ENCODE peak calls at places on chromosomes 5 and 9, in eight cellular contexts. W is IMR-90; T is A549; R is tibial artery; Y is Peyer's patch; M is CD8-positive, alpha-beta T cell; O is CD4-positive, alpha-beta T cell; V is PC-9. X is an unnamed sample.

GRCh38 chr5:175288048-175288621 is 155.8 kb downstream of the DRD1 start:
- DNase-seq in R (no peak), V (peak; percentile 5), O (no peak), W (peak; percentile 7), T (peak; percentile 57), M (no peak), Y (no peak), X (no peak)

GRCh38 chr5:33701251-33701650 is 190.5 kb downstream of the ADAMTS12 start:
- DNase-seq in T (no peak), W (peak; percentile 61), V (no peak), M (no peak), O (no peak), Y (no peak), R (no peak), X (no peak)

GRCh38 chr5:172901788-172902496 is 57.3 kb upstream of the RPL26L1 start:
- DNase-seq in Y (no peak), M (no peak), R (no peak), W (peak; percentile 66), V (no peak), T (peak; percentile 54), O (no peak), X (no peak)

GRCh38 chr9:114364528-114365041 is 23.2 kb downstream of the AKNA start:
- DNase-seq in W (no peak), R (no peak), Y (no peak), O (no peak), M (no peak), V (peak; percentile 26), T (no peak), X (peak; percentile 4)

GRCh38 chr9:110432253-110432652 is 94.6 kb upstream of the TXNDC8 start:
- DNase-seq in R (no peak), W (peak; percentile 71), V (no peak), Y (no peak), O (no peak), M (no peak), T (no peak), X (no peak)

GRCh38 chr5:167639213-167639612 is 652.2 kb upstream of the WWC1 start:
- DNase-seq in T (no peak), Y (no peak), M (no peak), V (no peak), W (peak; percentile 62), O (no peak), R (no peak), X (no peak)

GRCh38 chr5:95961617-95962474 is at the start of gene ELL2:
- DNase-seq in T (peak; percentile 96), R (peak; percentile 99), O (peak; percentile 88), V (peak; percentile 98), W (peak; percentile 98), Y (peak; percentile 98), M (peak; percentile 92), X (peak; percentile 98)

GRCh38 chr9:121360975-121361374 is 9.1 kb downstream of the STOM start:
- DNase-seq in V (no peak), R (no peak), M (no peak), O (no peak), W (peak; percentile 92), T (no peak), Y (no peak), X (no peak)

GRCh38 chr9:111838439-111838838 is 43.7 kb upstream of the SHOC1 start:
- DNase-seq in W (no peak), R (no peak), M (no peak), Y (no peak), O (no peak), V (no peak), T (no peak), X (no peak)

GRCh38 chr5:103523319-103523718 is 39.3 kb downstream of the NUDT12 start:
- DNase-seq in Y (no peak), O (no peak), V (peak; percentile 26), W (no peak), M (no peak), R (no peak), T (no peak), X (no peak)

GRCh38 chr5:12901696-12902095 is 997.5 kb upstream of the CTNND2 start:
- DNase-seq in R (no peak), O (no peak), Y (no peak), T (no peak), M (no peak), V (no peak), W (no peak), X (no peak)

GRCh38 chr5:170265527-170265926 is 32.0 kb downstream of the LCP2 start:
- DNase-seq in T (no peak), Y (no peak), W (no peak), V (no peak), O (no peak), M (no peak), R (peak; percentile 71), X (peak; percentile 72)

GRCh38 chr9:116149844-116150243 is 3.7 kb upstream of the PAPPA start:
- DNase-seq in Y (no peak), O (no peak), R (no peak), V (no peak), T (no peak), W (no peak), M (no peak), X (no peak)

GRCh38 chr5:45038366-45038987 is 229.7 kb downstream of the MRPS30 start:
- DNase-seq in M (no peak), O (no peak), R (no peak), Y (no peak), V (peak; percentile 12), W (peak; percentile 0), T (peak; percentile 3), X (no peak)

GRCh38 chr5:139637438-139638089 is 10.6 kb upstream of the CXXC5 start:
- DNase-seq in M (peak; percentile 73), T (no peak), W (peak; percentile 74), R (peak; percentile 86), V (peak; percentile 77), Y (peak; percentile 87), O (peak; percentile 26), X (peak; percentile 85)

GRCh38 chr5:178296066-178296465 is 63.5 kb upstream of the PHYKPL start:
- DNase-seq in O (no peak), T (no peak), R (peak; percentile 12), W (no peak), V (no peak), M (no peak), Y (peak; percentile 5), X (peak; percentile 2)

DNA sequence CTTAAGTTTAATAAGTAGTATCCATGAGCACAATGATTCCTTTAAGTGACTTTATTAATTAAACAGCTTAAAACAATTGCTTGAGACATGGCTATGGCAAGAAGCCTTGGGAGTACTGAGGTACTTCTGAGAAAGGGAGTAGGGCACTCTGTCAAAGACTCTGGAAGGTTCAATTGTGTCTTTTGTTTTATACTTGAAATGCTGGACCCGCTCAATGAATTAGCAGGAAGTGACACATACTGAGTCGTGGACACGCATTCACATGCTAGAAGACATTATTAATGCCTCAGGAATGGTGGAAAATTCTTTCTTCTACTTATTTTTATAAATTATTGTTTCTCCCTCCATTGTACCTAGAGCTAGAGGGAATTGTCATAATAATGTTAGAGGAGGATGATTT is 347.3 kb upstream of the ZNF608 start:
- DNase-seq in V (no peak), R (no peak), O (no peak), W (peak; percentile 92), T (peak; percentile 2), Y (no peak), M (no peak), X (no peak)
- H3K27ac ChIP-seq in V (no peak overlapping the region), R (no peak overlapping the region), O (no peak overlapping the region), W (no peak overlapping the region), T (no peak overlapping the region), Y (no peak overlapping the region), M (no peak overlapping the region), X (no peak overlapping the region)

GRCh38 chr9:136529516-136530471 is 16.1 kb downstream of the NOTCH1 start:
- DNase-seq in R (no peak), W (no peak), O (no peak), T (no peak), Y (no peak), V (no peak), M (no peak), X (no peak)

GRCh38 chr9:136531904-136532798 is 13.7 kb downstream of the NOTCH1 start:
- DNase-seq in M (no peak), T (no peak), V (no peak), O (no peak), W (no peak), R (no peak), Y (no peak), X (no peak)

GRCh38 chr9:136530472-136531089 is 15.3 kb downstream of the NOTCH1 start:
- DNase-seq in O (no peak), Y (no peak), T (no peak), M (no peak), W (no peak), R (no peak), V (no peak), X (no peak)

GRCh38 chr9:136532799-136533774 is 12.8 kb downstream of the NOTCH1 start:
- DNase-seq in V (no peak), T (no peak), R (no peak), Y (no peak), O (no peak), W (no peak), M (peak; percentile 68), X (no peak)

GRCh38 chr9:136531186-136531903 is 14.5 kb downstream of the NOTCH1 start:
- DNase-seq in R (no peak), O (no peak), V (no peak), M (no peak), Y (no peak), W (no peak), T (no peak), X (no peak)
- H3K27ac ChIP-seq in R (no peak overlapping the region), O (no peak overlapping the region), V (no peak overlapping the region), M (no peak overlapping the region), Y (peak overlapping the region; percentile 96), W (no peak overlapping the region), T (peak overlapping the region; percentile 27), X (no peak overlapping the region)

GRCh38 chr9:4574657-4575243 is 84.5 kb downstream of the SLC1A1 start:
- DNase-seq in W (no peak), O (no peak), V (no peak), R (no peak), Y (no peak), M (no peak), T (no peak), X (no peak)
- H3K27ac ChIP-seq in W (no peak overlapping the region), O (no peak overlapping the region), V (no peak overlapping the region), R (no peak overlapping the region), Y (no peak overlapping the region), M (no peak overlapping the region), T (no peak overlapping the region), X (no peak overlapping the region)

GRCh38 chr5:147690595-147690994 is 91.9 kb downstream of the JAKMIP2 start:
- DNase-seq in W (peak; percentile 1), T (no peak), V (no peak), O (no peak), Y (no peak), M (no peak), R (no peak), X (no peak)

GRCh38 chr5:147686421-147686820 is 96.1 kb downstream of the JAKMIP2 start:
- DNase-seq in Y (no peak), T (no peak), M (no peak), R (no peak), O (no peak), V (no peak), W (no peak), X (no peak)

GRCh38 chr5:147691134-147691533 is 91.4 kb downstream of the JAKMIP2 start:
- DNase-seq in M (no peak), T (no peak), Y (no peak), R (no peak), W (no peak), O (no peak), V (no peak), X (peak; percentile 25)

GRCh38 chr5:147688965-147689364 is 93.6 kb downstream of the JAKMIP2 start:
- DNase-seq in Y (no peak), O (no peak), M (no peak), R (peak; percentile 47), V (no peak), W (no peak), T (no peak), X (peak; percentile 62)

GRCh38 chr5:147689436-147689835 is 93.1 kb downstream of the JAKMIP2 start:
- DNase-seq in M (no peak), R (no peak), T (no peak), W (no peak), V (no peak), O (no peak), Y (no peak), X (no peak)
- H3K27ac ChIP-seq in M (no peak overlapping the region), R (peak overlapping the region; percentile 39), T (no peak overlapping the region), W (no peak overlapping the region), V (no peak overlapping the region), O (no peak overlapping the region), Y (no peak overlapping the region), X (no peak overlapping the region)